ENCODE peak calls at places on chromosomes 12 and 14, in eight cellular contexts. H, B, X, A, P, Y, E and U are unnamed samples.
A peak's percentile ranks its signal among the peaks of the same experiment; 100 is the strongest.

GRCh38 chr12:47602330-47602729 is 103.5 kb downstream of the RPAP3 start:
- DNase-seq in H (no peak), B (no peak), X (no peak), A (no peak), P (no peak), Y (no peak), E (no peak), U (no peak)

GRCh38 chr12:51012570-51013236 is 13.5 kb downstream of the SLC11A2 start:
- DNase-seq in H (no peak), B (no peak), X (no peak), A (no peak), P (no peak), Y (no peak), E (no peak), U (no peak)

GRCh38 chr12:53976172-53976822 is 1.5 kb upstream of the HOTAIR start:
- DNase-seq in H (no peak), B (no peak), X (no peak), A (no peak), P (no peak), Y (no peak), E (no peak), U (no peak)

GRCh38 chr12:104459556-104459909 is 2.8 kb downstream of the CHST11 start:
- DNase-seq in H (no peak), B (no peak), X (no peak), A (no peak), P (no peak), Y (no peak), E (no peak), U (no peak)

GRCh38 chr12:122856999-122857671 is 21.9 kb downstream of the HIP1R start:
- DNase-seq in H (no peak), B (no peak), X (no peak), A (no peak), P (peak; percentile 91), Y (no peak), E (no peak), U (no peak)

GRCh38 chr12:65878540-65878939 is 54.3 kb downstream of the HMGA2 start:
- DNase-seq in H (no peak), B (no peak), X (no peak), A (no peak), P (peak; percentile 49), Y (no peak), E (no peak), U (no peak)

GRCh38 chr12:62332598-62332997 is 72.4 kb downstream of the USP15 start:
- DNase-seq in H (no peak), B (no peak), X (no peak), A (no peak), P (peak; percentile 54), Y (no peak), E (no peak), U (no peak)

GRCh38 chr12:1013618-1014489 is 22.8 kb downstream of the ERC1 start:
- DNase-seq in H (no peak), B (no peak), X (no peak), A (no peak), P (peak; percentile 86), Y (peak; percentile 76), E (no peak), U (no peak)

GRCh38 chr12:28202374-28203130 is 12.3 kb downstream of the CCDC91 start:
- DNase-seq in H (no peak), B (no peak), X (no peak), A (no peak), P (no peak), Y (no peak), E (peak; percentile 35), U (no peak)

GRCh38 chr14:42508209-42508946 is 901.7 kb downstream of the LRFN5 start:
- DNase-seq in H (no peak), B (no peak), X (no peak), A (no peak), P (no peak), Y (no peak), E (no peak), U (no peak)

GRCh38 chr14:100665518-100666032 is 61.1 kb upstream of the DLK1 start:
- DNase-seq in H (no peak), B (no peak), X (no peak), A (peak; percentile 58), P (peak; percentile 21), Y (no peak), E (no peak), U (no peak)

GRCh38 chr14:101045511-101045910 is 142.0 kb upstream of the RTL1 start:
- DNase-seq in H (no peak), B (no peak), X (no peak), A (no peak), P (no peak), Y (no peak), E (no peak), U (no peak)

GRCh38 chr12:72315858-72316257 is 43.7 kb downstream of the TRHDE start:
- DNase-seq in H (no peak), B (no peak), X (no peak), A (no peak), P (no peak), Y (no peak), E (no peak), U (no peak)

GRCh38 chr12:54546511-54546910 is 2.9 kb upstream of the PDE1B start:
- DNase-seq in H (no peak), B (no peak), X (no peak), A (no peak), P (no peak), Y (no peak), E (no peak), U (no peak)

GRCh38 chr12:116710367-116710766 is 27.5 kb downstream of the SPRING1 start:
- DNase-seq in H (no peak), B (no peak), X (no peak), A (no peak), P (no peak), Y (no peak), E (no peak), U (no peak)

GRCh38 chr12:26715232-26715631 is 117.8 kb downstream of the ITPR2 start:
- DNase-seq in H (no peak), B (no peak), X (no peak), A (no peak), P (no peak), Y (no peak), E (no peak), U (no peak)

GRCh38 chr14:105926415-105927093 is 400.2 kb downstream of the TMEM121 start:
- DNase-seq in H (no peak), B (no peak), X (no peak), A (no peak), P (no peak), Y (no peak), E (no peak), U (no peak)

GRCh38 chr12:22653790-22654189 is 28.8 kb downstream of the ETNK1 start:
- DNase-seq in H (no peak), B (no peak), X (no peak), A (no peak), P (no peak), Y (no peak), E (no peak), U (no peak)

GRCh38 chr14:76942288-76942778 is 86.2 kb downstream of the IRF2BPL start:
- DNase-seq in H (no peak), B (no peak), X (no peak), A (no peak), P (no peak), Y (no peak), E (no peak), U (no peak)

GRCh38 chr12:96164951-96165858 is 29.0 kb upstream of the ELK3 start:
- DNase-seq in H (no peak), B (no peak), X (no peak), A (no peak), P (no peak), Y (no peak), E (no peak), U (no peak)

GRCh38 chr14:55127491-55127951 is 1.5 kb upstream of the LGALS3 start:
- DNase-seq in H (no peak), B (no peak), X (no peak), A (no peak), P (no peak), Y (no peak), E (no peak), U (no peak)

GRCh38 chr12:1273051-1273450 is 282.0 kb downstream of the ERC1 start:
- DNase-seq in H (no peak), B (no peak), X (no peak), A (no peak), P (no peak), Y (no peak), E (no peak), U (no peak)

GRCh38 chr14:100241279-100241678 is 2.3 kb downstream of the YY1 start:
- DNase-seq in H (no peak), B (no peak), X (no peak), A (no peak), P (no peak), Y (no peak), E (no peak), U (no peak)

GRCh38 chr12:71315328-71315960 is 124.2 kb upstream of the LGR5 start:
- DNase-seq in H (no peak), B (no peak), X (no peak), A (no peak), P (peak; percentile 54), Y (peak; percentile 5), E (peak; percentile 25), U (no peak)

GRCh38 chr12:5246196-5246595 is 185.7 kb upstream of the NTF3 start:
- DNase-seq in H (no peak), B (no peak), X (no peak), A (no peak), P (no peak), Y (no peak), E (no peak), U (no peak)

GRCh38 chr14:75229923-75230792 is 48.5 kb upstream of the FOS start:
- DNase-seq in H (peak; percentile 17), B (peak; percentile 27), X (no peak), A (no peak), P (no peak), Y (peak; percentile 11), E (peak; percentile 74), U (peak; percentile 71)

GRCh38 chr14:37034410-37035285 is 137.8 kb downstream of the SLC25A21 start:
- DNase-seq in H (no peak), B (no peak), X (no peak), A (no peak), P (peak; percentile 15), Y (no peak), E (no peak), U (no peak)

GRCh38 chr12:76329163-76329562 is 19.1 kb downstream of the BBS10 start:
- DNase-seq in H (no peak), B (no peak), X (no peak), A (no peak), P (peak; percentile 66), Y (no peak), E (no peak), U (no peak)

GRCh38 chr14:51860836-51861583 is 598 bp downstream of the GNG2 start:
- DNase-seq in H (no peak), B (no peak), X (no peak), A (no peak), P (peak; percentile 41), Y (no peak), E (no peak), U (no peak)

GRCh38 chr12:75560167-75560566 is 48.8 kb upstream of the KRR1 start:
- DNase-seq in H (no peak), B (no peak), X (no peak), A (no peak), P (peak; percentile 81), Y (peak; percentile 24), E (no peak), U (no peak)